ENCODE peak calls at places on chromosomes 13 and 19, in ten cellular contexts. L is cardiac muscle cell, G is suprapubic skin, C is endothelial cell, Y is heart right ventricle, S is Calu3, Q is choroid plexus epithelial cell, Z is mucosa of descending colon, R is IMR-90, V is AG04450. F is an unnamed sample.

GRCh38 chr13:73292127-73292526 is 233.3 kb downstream of the KLF5 start:
- DNase-seq in L (no peak), Z (no peak), C (no peak), V (no peak), Y (no peak), Q (no peak), G (no peak), S (no peak), R (no peak), F (no peak)

GRCh38 chr13:71603255-71603654 is 263.7 kb downstream of the DACH1 start:
- DNase-seq in Z (no peak), R (no peak), G (no peak), L (no peak), Y (no peak), S (no peak), Q (no peak), C (no peak), V (no peak), F (no peak)

GRCh38 chr19:44635581-44636438 is 7.9 kb upstream of the PVR start:
- DNase-seq in Y (no peak), Z (no peak), Q (peak), G (no peak), S (no peak), C (no peak), V (no peak), R (peak), L (no peak), F (no peak)

GRCh38 chr13:59519776-59520175 is 644.0 kb downstream of the DIAPH3 start:
- DNase-seq in R (no peak), Y (no peak), Z (no peak), V (no peak), C (no peak), S (no peak), Q (peak), G (no peak), L (peak), F (no peak)

GRCh38 chr19:42185281-42185680 is 32.2 kb downstream of the DEDD2 start:
- DNase-seq in S (no peak), G (no peak), R (peak), Y (no peak), C (no peak), Z (no peak), Q (peak), V (no peak), L (peak), F (no peak)

GRCh38 chr13:19864339-19865309 is 1.2 kb upstream of the ZMYM5 start:
- DNase-seq in R (peak), S (peak), C (peak), Y (peak), L (peak), V (no peak), G (peak), Q (peak), Z (peak), F (peak)

GRCh38 chr13:73366241-73366640 is 307.4 kb downstream of the KLF5 start:
- DNase-seq in R (no peak), G (no peak), Z (no peak), S (peak), V (no peak), Q (no peak), Y (no peak), C (no peak), L (no peak), F (no peak)

GRCh38 chr13:41631296-41631965 is 174.1 kb downstream of the RGCC start:
- DNase-seq in Y (no peak), Z (no peak), S (no peak), G (no peak), L (no peak), C (no peak), R (peak), V (no peak), Q (no peak), F (no peak)

GRCh38 chr19:5093297-5093858 is 124.5 kb downstream of the KDM4B start:
- DNase-seq in G (no peak), V (no peak), L (peak), Q (no peak), S (no peak), Z (no peak), Y (peak), R (no peak), C (no peak), F (no peak)

GRCh38 chr13:37369618-37370017 is 228.9 kb downstream of the POSTN start:
- DNase-seq in G (no peak), V (peak), S (no peak), L (peak), R (peak), Q (peak), Y (no peak), Z (no peak), C (no peak), F (no peak)

GRCh38 chr19:33252971-33253370 is 27.3 kb upstream of the SLC7A10 start:
- DNase-seq in C (no peak), G (no peak), Y (no peak), R (no peak), L (no peak), S (no peak), Q (no peak), V (no peak), Z (peak), F (no peak)

GRCh38 chr19:41000310-41000737 is 9.2 kb downstream of the CYP2B6 start:
- DNase-seq in Q (peak), L (no peak), Z (peak), G (no peak), V (no peak), R (no peak), S (peak), Y (no peak), C (no peak), F (no peak)

GRCh38 chr19:32318884-32319520 is 26.4 kb upstream of the ZNF507 start:
- DNase-seq in Q (peak), L (no peak), S (peak), Z (no peak), V (no peak), G (no peak), C (peak), R (no peak), Y (no peak), F (no peak)

GRCh38 chr13:114067381-114067885 is 65.0 kb downstream of the RASA3 start:
- DNase-seq in R (peak), Q (no peak), S (no peak), V (no peak), Y (no peak), G (no peak), Z (peak), L (peak), C (no peak), F (no peak)

GRCh38 chr19:10431943-10432735 is 11.8 kb downstream of the PDE4A start:
- DNase-seq in Q (no peak), Z (peak), C (peak), Y (peak), G (peak), V (no peak), L (peak), R (no peak), S (peak), F (no peak)

GRCh38 chr13:81017525-81018152 is 676.7 kb upstream of the SPRY2 start:
- DNase-seq in Q (peak), S (no peak), Y (no peak), R (peak), Z (no peak), G (no peak), C (no peak), L (peak), V (no peak), F (no peak)

GRCh38 chr19:3606174-3606689 is 443 bp downstream of the TBXA2R start:
- DNase-seq in V (no peak), L (no peak), R (no peak), C (no peak), Z (peak), G (peak), S (peak), Y (no peak), Q (no peak), F (no peak)

GRCh38 chr13:108326318-108326717 is 56.8 kb downstream of the TNFSF13B start:
- DNase-seq in L (peak), S (no peak), V (no peak), G (no peak), R (no peak), Y (no peak), Z (peak), Q (peak), C (no peak), F (no peak)

GRCh38 chr19:53905787-53906186 is 3.3 kb upstream of the CACNG7 start:
- DNase-seq in R (no peak), V (no peak), C (no peak), Z (no peak), G (no peak), Y (no peak), S (no peak), L (no peak), Q (no peak), F (no peak)

GRCh38 chr19:53908106-53908932 is 759 bp upstream of the CACNG7 start:
- DNase-seq in L (peak), C (peak), Y (peak), Z (peak), R (peak), V (peak), Q (peak), G (no peak), S (peak), F (no peak)

GRCh38 chr19:53906211-53907192 is 2.6 kb upstream of the CACNG7 start:
- DNase-seq in Q (peak), G (no peak), R (no peak), V (no peak), C (peak), Z (peak), L (peak), Y (peak), S (peak), F (no peak)

GRCh38 chr19:53907690-53908089 is 1.4 kb upstream of the CACNG7 start:
- DNase-seq in G (no peak), R (no peak), L (no peak), C (no peak), Q (no peak), Z (peak), S (no peak), V (no peak), Y (no peak), F (no peak)

DNA sequence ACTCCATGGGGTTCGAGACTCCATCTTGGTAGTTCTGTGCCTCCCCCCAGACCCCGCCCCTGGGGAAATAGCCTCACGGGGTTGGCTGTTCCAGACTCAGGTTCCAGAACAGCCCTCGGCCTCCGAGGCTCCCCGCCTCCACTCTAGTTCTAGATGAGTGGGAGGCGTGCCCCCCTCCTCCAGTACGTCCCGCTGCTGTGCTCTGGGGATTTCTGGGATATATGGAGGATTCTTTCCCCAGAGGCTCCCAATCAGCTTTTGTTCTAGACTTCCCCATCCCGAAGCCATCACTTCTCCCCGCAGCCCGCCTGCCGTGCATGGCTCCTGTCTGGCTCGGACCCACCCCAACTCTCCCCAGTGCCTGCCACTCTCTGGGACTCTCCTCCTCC is 1.9 kb upstream of the CACNG7 start:
- DNase-seq in Y (no peak), L (no peak), C (no peak), V (no peak), S (no peak), Q (no peak), R (no peak), G (no peak), Z (peak), F (no peak)
- TF ChIP-seq CTCF in Y (no peak), L (no peak), C (no peak), V (no peak), S (no peak), Q (no peak), R (no peak), G (no peak), Z (no peak), F (no peak)

GRCh38 chr13:32164622-32165268 is 133.2 kb downstream of the FRY start:
- DNase-seq in Y (no peak), G (no peak), Z (no peak), L (peak), R (peak), S (peak), C (peak), Q (peak), V (peak), F (no peak)
- TF ChIP-seq CTCF in Y (peak), G (peak), Z (no peak), L (peak), R (peak), S (peak), C (peak), Q (peak), V (peak), F (peak)

GRCh38 chr19:46435009-46435408 is 6.3 kb upstream of the PNMA8C start:
- DNase-seq in Z (no peak), Y (no peak), G (no peak), R (no peak), Q (no peak), V (no peak), L (no peak), C (no peak), S (no peak), F (no peak)

GRCh38 chr19:46428278-46429141 is at the start of gene PNMA8C:
- DNase-seq in S (peak), Y (peak), G (no peak), Z (peak), C (peak), Q (peak), L (peak), V (no peak), R (peak), F (peak)

GRCh38 chr19:46429999-46430398 is 1.3 kb upstream of the PNMA8C start:
- DNase-seq in R (no peak), Q (no peak), C (no peak), Y (no peak), Z (no peak), G (no peak), V (no peak), S (no peak), L (no peak), F (no peak)

GRCh38 chr19:46427518-46427917 is 1.2 kb downstream of the PNMA8C start:
- DNase-seq in L (no peak), Z (no peak), C (no peak), G (no peak), R (no peak), V (no peak), Y (no peak), Q (no peak), S (no peak), F (no peak)

GRCh38 chr19:46431824-46432223 is 3.1 kb upstream of the PNMA8C start:
- DNase-seq in Q (no peak), R (no peak), V (no peak), L (no peak), C (no peak), S (no peak), G (no peak), Z (no peak), Y (no peak), F (no peak)
- TF ChIP-seq CTCF in Q (no peak), R (no peak), V (peak), L (peak), C (peak), S (no peak), G (no peak), Z (no peak), Y (no peak), F (peak)

GRCh38 chr19:55132453-55133129 is 15.2 kb upstream of the PPP1R12C start:
- DNase-seq in V (no peak), C (no peak), Z (no peak), G (no peak), Y (no peak), R (no peak), L (no peak), S (no peak), Q (no peak), F (no peak)
- TF ChIP-seq CTCF in V (peak), C (no peak), Z (no peak), G (no peak), Y (peak), R (peak), L (peak), S (no peak), Q (peak), F (peak)

GRCh38 chr13:23960566-23961156 is 63.4 kb upstream of the C1QTNF9B start:
- DNase-seq in G (no peak), V (no peak), S (peak), L (peak), Z (no peak), C (peak), Y (no peak), R (peak), Q (peak), F (no peak)
- TF ChIP-seq CTCF in G (peak), V (peak), S (peak), L (peak), Z (peak), C (peak), Y (peak), R (peak), Q (peak), F (peak)

F was measured in type B pancreatic cell.